ENCODE peak calls at places on chromosomes 5 and 9, in eight cellular contexts. One of them, this sample, is unnamed.

GRCh38 chr9:105244996-105245719 is 707 bp downstream of the SLC44A1 start:
- DNase-seq in naive B cell: peak
- DNase-seq in NCI-H226: no peak
- DNase-seq in activated CD4-positive, alpha-beta T cell treated with anti-CD3 and anti-CD28 coated beads, Interleukin-2, amount 50 U/mL, for 48 hours: peak
- DNase-seq in iPS-NIHi11: peak
- DNase-seq in lower lobe of right lung: peak
- DNase-seq in AG10803: peak
- DNase-seq in posterior cingulate gyrus: peak
- DNase-seq in this sample: peak

GRCh38 chr5:66669862-66670195 is 73.6 kb downstream of the MAST4 start:
- DNase-seq in lower lobe of right lung: no peak
- DNase-seq in posterior cingulate gyrus: no peak
- DNase-seq in iPS-NIHi11: no peak
- DNase-seq in naive B cell: no peak
- DNase-seq in NCI-H226: no peak
- DNase-seq in AG10803: no peak
- DNase-seq in activated CD4-positive, alpha-beta T cell treated with anti-CD3 and anti-CD28 coated beads, Interleukin-2, amount 50 U/mL, for 48 hours: no peak
- DNase-seq in this sample: no peak

GRCh38 chr5:88884435-88884877 is 1.5 kb upstream of the MEF2C start:
- DNase-seq in activated CD4-positive, alpha-beta T cell treated with anti-CD3 and anti-CD28 coated beads, Interleukin-2, amount 50 U/mL, for 48 hours: no peak
- DNase-seq in AG10803: no peak
- DNase-seq in lower lobe of right lung: no peak
- DNase-seq in NCI-H226: peak
- DNase-seq in iPS-NIHi11: no peak
- DNase-seq in naive B cell: no peak
- DNase-seq in posterior cingulate gyrus: no peak
- DNase-seq in this sample: no peak

GRCh38 chr5:39775058-39775457 is 350.3 kb upstream of the DAB2 start:
- DNase-seq in iPS-NIHi11: no peak
- DNase-seq in activated CD4-positive, alpha-beta T cell treated with anti-CD3 and anti-CD28 coated beads, Interleukin-2, amount 50 U/mL, for 48 hours: no peak
- DNase-seq in NCI-H226: peak
- DNase-seq in posterior cingulate gyrus: no peak
- DNase-seq in lower lobe of right lung: no peak
- DNase-seq in naive B cell: no peak
- DNase-seq in AG10803: peak
- DNase-seq in this sample: no peak

GRCh38 chr9:97651646-97652045 is 18.0 kb downstream of the NCBP1 start:
- DNase-seq in NCI-H226: no peak
- DNase-seq in AG10803: no peak
- DNase-seq in activated CD4-positive, alpha-beta T cell treated with anti-CD3 and anti-CD28 coated beads, Interleukin-2, amount 50 U/mL, for 48 hours: no peak
- DNase-seq in naive B cell: no peak
- DNase-seq in posterior cingulate gyrus: no peak
- DNase-seq in iPS-NIHi11: no peak
- DNase-seq in lower lobe of right lung: no peak
- DNase-seq in this sample: no peak

GRCh38 chr5:52859619-52860018 is 71.9 kb downstream of the ITGA1 start:
- DNase-seq in NCI-H226: peak
- DNase-seq in posterior cingulate gyrus: no peak
- DNase-seq in naive B cell: no peak
- DNase-seq in AG10803: peak
- DNase-seq in iPS-NIHi11: no peak
- DNase-seq in lower lobe of right lung: no peak
- DNase-seq in activated CD4-positive, alpha-beta T cell treated with anti-CD3 and anti-CD28 coated beads, Interleukin-2, amount 50 U/mL, for 48 hours: no peak
- DNase-seq in this sample: no peak

GRCh38 chr5:159825551-159826051 is 90.7 kb upstream of the ADRA1B start:
- DNase-seq in AG10803: peak
- DNase-seq in naive B cell: no peak
- DNase-seq in iPS-NIHi11: peak
- DNase-seq in lower lobe of right lung: peak
- DNase-seq in activated CD4-positive, alpha-beta T cell treated with anti-CD3 and anti-CD28 coated beads, Interleukin-2, amount 50 U/mL, for 48 hours: no peak
- DNase-seq in NCI-H226: no peak
- DNase-seq in posterior cingulate gyrus: no peak
- DNase-seq in this sample: no peak

GRCh38 chr5:153672347-153673090 is 182.0 kb downstream of the GRIA1 start:
- DNase-seq in posterior cingulate gyrus: no peak
- DNase-seq in iPS-NIHi11: no peak
- DNase-seq in naive B cell: no peak
- DNase-seq in activated CD4-positive, alpha-beta T cell treated with anti-CD3 and anti-CD28 coated beads, Interleukin-2, amount 50 U/mL, for 48 hours: no peak
- DNase-seq in lower lobe of right lung: no peak
- DNase-seq in AG10803: peak
- DNase-seq in NCI-H226: no peak
- DNase-seq in this sample: no peak

GRCh38 chr5:18553269-18553668 is 919.0 kb downstream of the TAF11L14 start:
- DNase-seq in lower lobe of right lung: no peak
- DNase-seq in activated CD4-positive, alpha-beta T cell treated with anti-CD3 and anti-CD28 coated beads, Interleukin-2, amount 50 U/mL, for 48 hours: no peak
- DNase-seq in naive B cell: no peak
- DNase-seq in posterior cingulate gyrus: no peak
- DNase-seq in AG10803: no peak
- DNase-seq in iPS-NIHi11: peak
- DNase-seq in NCI-H226: no peak
- DNase-seq in this sample: no peak

GRCh38 chr9:86034863-86035734 is 64.3 kb downstream of the GOLM1 start:
- DNase-seq in activated CD4-positive, alpha-beta T cell treated with anti-CD3 and anti-CD28 coated beads, Interleukin-2, amount 50 U/mL, for 48 hours: peak
- DNase-seq in iPS-NIHi11: peak
- DNase-seq in naive B cell: no peak
- DNase-seq in AG10803: peak
- DNase-seq in posterior cingulate gyrus: no peak
- DNase-seq in lower lobe of right lung: no peak
- DNase-seq in NCI-H226: peak
- DNase-seq in this sample: peak

GRCh38 chr5:131400585-131400984 is 136.7 kb downstream of the CDC42SE2 start:
- DNase-seq in activated CD4-positive, alpha-beta T cell treated with anti-CD3 and anti-CD28 coated beads, Interleukin-2, amount 50 U/mL, for 48 hours: no peak
- DNase-seq in posterior cingulate gyrus: no peak
- DNase-seq in lower lobe of right lung: no peak
- DNase-seq in NCI-H226: no peak
- DNase-seq in AG10803: no peak
- DNase-seq in naive B cell: no peak
- DNase-seq in iPS-NIHi11: no peak
- DNase-seq in this sample: no peak

GRCh38 chr9:15021146-15021545 is 110.9 kb upstream of the FREM1 start:
- DNase-seq in naive B cell: no peak
- DNase-seq in lower lobe of right lung: no peak
- DNase-seq in posterior cingulate gyrus: no peak
- DNase-seq in iPS-NIHi11: no peak
- DNase-seq in activated CD4-positive, alpha-beta T cell treated with anti-CD3 and anti-CD28 coated beads, Interleukin-2, amount 50 U/mL, for 48 hours: no peak
- DNase-seq in NCI-H226: no peak
- DNase-seq in AG10803: no peak
- DNase-seq in this sample: no peak

GRCh38 chr5:132257131-132258101 is at the start of gene PDLIM4:
- DNase-seq in iPS-NIHi11: peak
- DNase-seq in naive B cell: no peak
- DNase-seq in AG10803: no peak
- DNase-seq in posterior cingulate gyrus: no peak
- DNase-seq in activated CD4-positive, alpha-beta T cell treated with anti-CD3 and anti-CD28 coated beads, Interleukin-2, amount 50 U/mL, for 48 hours: no peak
- DNase-seq in lower lobe of right lung: no peak
- DNase-seq in NCI-H226: peak
- DNase-seq in this sample: peak

GRCh38 chr9:137167752-137168574 is 1.9 kb downstream of the LRRC26 start:
- DNase-seq in iPS-NIHi11: peak
- DNase-seq in lower lobe of right lung: no peak
- DNase-seq in activated CD4-positive, alpha-beta T cell treated with anti-CD3 and anti-CD28 coated beads, Interleukin-2, amount 50 U/mL, for 48 hours: no peak
- DNase-seq in posterior cingulate gyrus: no peak
- DNase-seq in naive B cell: no peak
- DNase-seq in NCI-H226: peak
- DNase-seq in AG10803: no peak
- DNase-seq in this sample: peak

GRCh38 chr5:123670981-123671557 is 159.1 kb downstream of the CSNK1G3 start:
- DNase-seq in activated CD4-positive, alpha-beta T cell treated with anti-CD3 and anti-CD28 coated beads, Interleukin-2, amount 50 U/mL, for 48 hours: peak
- DNase-seq in posterior cingulate gyrus: peak
- DNase-seq in iPS-NIHi11: peak
- DNase-seq in AG10803: peak
- DNase-seq in lower lobe of right lung: no peak
- DNase-seq in NCI-H226: no peak
- DNase-seq in naive B cell: peak
- DNase-seq in this sample: peak

GRCh38 chr9:97176206-97176605 is 131.3 kb upstream of the CCDC180 start:
- DNase-seq in activated CD4-positive, alpha-beta T cell treated with anti-CD3 and anti-CD28 coated beads, Interleukin-2, amount 50 U/mL, for 48 hours: no peak
- DNase-seq in NCI-H226: no peak
- DNase-seq in AG10803: no peak
- DNase-seq in posterior cingulate gyrus: no peak
- DNase-seq in lower lobe of right lung: no peak
- DNase-seq in naive B cell: no peak
- DNase-seq in iPS-NIHi11: no peak
- DNase-seq in this sample: no peak

GRCh38 chr5:6763191-6763590 is 50.0 kb downstream of the TENT4A start:
- DNase-seq in activated CD4-positive, alpha-beta T cell treated with anti-CD3 and anti-CD28 coated beads, Interleukin-2, amount 50 U/mL, for 48 hours: no peak
- DNase-seq in iPS-NIHi11: no peak
- DNase-seq in posterior cingulate gyrus: no peak
- DNase-seq in lower lobe of right lung: no peak
- DNase-seq in NCI-H226: no peak
- DNase-seq in AG10803: no peak
- DNase-seq in naive B cell: no peak
- DNase-seq in this sample: no peak

GRCh38 chr9:134136117-134136996 is 475 bp downstream of the WDR5 start:
- DNase-seq in activated CD4-positive, alpha-beta T cell treated with anti-CD3 and anti-CD28 coated beads, Interleukin-2, amount 50 U/mL, for 48 hours: peak
- DNase-seq in posterior cingulate gyrus: no peak
- DNase-seq in naive B cell: no peak
- DNase-seq in NCI-H226: no peak
- DNase-seq in AG10803: no peak
- DNase-seq in lower lobe of right lung: no peak
- DNase-seq in iPS-NIHi11: no peak
- DNase-seq in this sample: no peak

GRCh38 chr5:83662558-83662957 is 58.1 kb downstream of the HAPLN1 start:
- DNase-seq in iPS-NIHi11: no peak
- DNase-seq in naive B cell: no peak
- DNase-seq in posterior cingulate gyrus: no peak
- DNase-seq in activated CD4-positive, alpha-beta T cell treated with anti-CD3 and anti-CD28 coated beads, Interleukin-2, amount 50 U/mL, for 48 hours: no peak
- DNase-seq in lower lobe of right lung: no peak
- DNase-seq in NCI-H226: no peak
- DNase-seq in AG10803: no peak
- DNase-seq in this sample: no peak

GRCh38 chr5:87389635-87390034 is 23.1 kb downstream of the CCNH start:
- DNase-seq in naive B cell: no peak
- DNase-seq in iPS-NIHi11: no peak
- DNase-seq in AG10803: no peak
- DNase-seq in posterior cingulate gyrus: no peak
- DNase-seq in activated CD4-positive, alpha-beta T cell treated with anti-CD3 and anti-CD28 coated beads, Interleukin-2, amount 50 U/mL, for 48 hours: no peak
- DNase-seq in lower lobe of right lung: no peak
- DNase-seq in NCI-H226: no peak
- DNase-seq in this sample: no peak

GRCh38 chr5:135441256-135441915 is 5.8 kb downstream of the DCANP1 start:
- DNase-seq in NCI-H226: no peak
- DNase-seq in naive B cell: no peak
- DNase-seq in lower lobe of right lung: no peak
- DNase-seq in AG10803: no peak
- DNase-seq in iPS-NIHi11: no peak
- DNase-seq in posterior cingulate gyrus: no peak
- DNase-seq in activated CD4-positive, alpha-beta T cell treated with anti-CD3 and anti-CD28 coated beads, Interleukin-2, amount 50 U/mL, for 48 hours: no peak
- DNase-seq in this sample: peak

GRCh38 chr9:116491219-116491618 is 195.9 kb upstream of the TRIM32 start:
- DNase-seq in AG10803: no peak
- DNase-seq in naive B cell: no peak
- DNase-seq in posterior cingulate gyrus: no peak
- DNase-seq in lower lobe of right lung: no peak
- DNase-seq in NCI-H226: no peak
- DNase-seq in activated CD4-positive, alpha-beta T cell treated with anti-CD3 and anti-CD28 coated beads, Interleukin-2, amount 50 U/mL, for 48 hours: no peak
- DNase-seq in iPS-NIHi11: no peak
- DNase-seq in this sample: no peak

GRCh38 chr5:181120311-181120710 is 10.7 kb downstream of the OR2V1 start:
- DNase-seq in activated CD4-positive, alpha-beta T cell treated with anti-CD3 and anti-CD28 coated beads, Interleukin-2, amount 50 U/mL, for 48 hours: no peak
- DNase-seq in naive B cell: no peak
- DNase-seq in lower lobe of right lung: no peak
- DNase-seq in iPS-NIHi11: no peak
- DNase-seq in NCI-H226: no peak
- DNase-seq in posterior cingulate gyrus: no peak
- DNase-seq in AG10803: peak
- DNase-seq in this sample: no peak

GRCh38 chr9:91852801-91853347 is 97.2 kb downstream of the ROR2 start:
- DNase-seq in posterior cingulate gyrus: no peak
- DNase-seq in NCI-H226: no peak
- DNase-seq in lower lobe of right lung: no peak
- DNase-seq in naive B cell: no peak
- DNase-seq in iPS-NIHi11: no peak
- DNase-seq in activated CD4-positive, alpha-beta T cell treated with anti-CD3 and anti-CD28 coated beads, Interleukin-2, amount 50 U/mL, for 48 hours: no peak
- DNase-seq in AG10803: no peak
- DNase-seq in this sample: no peak

GRCh38 chr5:139710370-139711066 is 62.4 kb downstream of the CXXC5 start:
- DNase-seq in iPS-NIHi11: peak
- DNase-seq in AG10803: peak
- DNase-seq in posterior cingulate gyrus: peak
- DNase-seq in lower lobe of right lung: peak
- DNase-seq in activated CD4-positive, alpha-beta T cell treated with anti-CD3 and anti-CD28 coated beads, Interleukin-2, amount 50 U/mL, for 48 hours: peak
- DNase-seq in NCI-H226: peak
- DNase-seq in naive B cell: peak
- DNase-seq in this sample: peak

GRCh38 chr5:127898551-127899213 is 184.9 kb upstream of the SLC12A2 start:
- DNase-seq in lower lobe of right lung: no peak
- DNase-seq in iPS-NIHi11: no peak
- DNase-seq in naive B cell: no peak
- DNase-seq in activated CD4-positive, alpha-beta T cell treated with anti-CD3 and anti-CD28 coated beads, Interleukin-2, amount 50 U/mL, for 48 hours: no peak
- DNase-seq in posterior cingulate gyrus: no peak
- DNase-seq in AG10803: no peak
- DNase-seq in NCI-H226: no peak
- DNase-seq in this sample: no peak

GRCh38 chr5:78326930-78327329 is 32.4 kb upstream of the AP3B1 start:
- DNase-seq in naive B cell: no peak
- DNase-seq in posterior cingulate gyrus: no peak
- DNase-seq in AG10803: no peak
- DNase-seq in activated CD4-positive, alpha-beta T cell treated with anti-CD3 and anti-CD28 coated beads, Interleukin-2, amount 50 U/mL, for 48 hours: no peak
- DNase-seq in lower lobe of right lung: no peak
- DNase-seq in iPS-NIHi11: no peak
- DNase-seq in NCI-H226: no peak
- DNase-seq in this sample: no peak

GRCh38 chr5:39699164-39699563 is 274.4 kb upstream of the DAB2 start:
- DNase-seq in NCI-H226: peak
- DNase-seq in lower lobe of right lung: no peak
- DNase-seq in iPS-NIHi11: no peak
- DNase-seq in AG10803: peak
- DNase-seq in naive B cell: no peak
- DNase-seq in activated CD4-positive, alpha-beta T cell treated with anti-CD3 and anti-CD28 coated beads, Interleukin-2, amount 50 U/mL, for 48 hours: no peak
- DNase-seq in posterior cingulate gyrus: no peak
- DNase-seq in this sample: no peak

GRCh38 chr5:163614787-163615186 is 109.4 kb downstream of the MAT2B start:
- DNase-seq in posterior cingulate gyrus: no peak
- DNase-seq in NCI-H226: no peak
- DNase-seq in iPS-NIHi11: no peak
- DNase-seq in lower lobe of right lung: no peak
- DNase-seq in naive B cell: no peak
- DNase-seq in AG10803: peak
- DNase-seq in activated CD4-positive, alpha-beta T cell treated with anti-CD3 and anti-CD28 coated beads, Interleukin-2, amount 50 U/mL, for 48 hours: no peak
- DNase-seq in this sample: no peak

GRCh38 chr5:180636403-180637075 is 12.9 kb downstream of the FLT4 start:
- DNase-seq in iPS-NIHi11: no peak
- DNase-seq in activated CD4-positive, alpha-beta T cell treated with anti-CD3 and anti-CD28 coated beads, Interleukin-2, amount 50 U/mL, for 48 hours: no peak
- DNase-seq in NCI-H226: peak
- DNase-seq in lower lobe of right lung: peak
- DNase-seq in naive B cell: no peak
- DNase-seq in posterior cingulate gyrus: no peak
- DNase-seq in AG10803: no peak
- DNase-seq in this sample: no peak

GRCh38 chr5:132102101-132102701 is 28.6 kb downstream of the CSF2 start:
- DNase-seq in NCI-H226: no peak
- DNase-seq in posterior cingulate gyrus: no peak
- DNase-seq in activated CD4-positive, alpha-beta T cell treated with anti-CD3 and anti-CD28 coated beads, Interleukin-2, amount 50 U/mL, for 48 hours: no peak
- DNase-seq in lower lobe of right lung: no peak
- DNase-seq in AG10803: no peak
- DNase-seq in iPS-NIHi11: no peak
- DNase-seq in naive B cell: no peak
- DNase-seq in this sample: no peak

GRCh38 chr5:108655750-108656450 is 91.8 kb upstream of the FER start:
- DNase-seq in AG10803: peak
- DNase-seq in NCI-H226: peak
- DNase-seq in naive B cell: no peak
- DNase-seq in activated CD4-positive, alpha-beta T cell treated with anti-CD3 and anti-CD28 coated beads, Interleukin-2, amount 50 U/mL, for 48 hours: no peak
- DNase-seq in lower lobe of right lung: no peak
- DNase-seq in iPS-NIHi11: no peak
- DNase-seq in posterior cingulate gyrus: no peak
- DNase-seq in this sample: no peak

GRCh38 chr5:45417285-45417996 is 278.7 kb downstream of the HCN1 start:
- DNase-seq in NCI-H226: no peak
- DNase-seq in lower lobe of right lung: no peak
- DNase-seq in posterior cingulate gyrus: no peak
- DNase-seq in AG10803: no peak
- DNase-seq in iPS-NIHi11: no peak
- DNase-seq in activated CD4-positive, alpha-beta T cell treated with anti-CD3 and anti-CD28 coated beads, Interleukin-2, amount 50 U/mL, for 48 hours: no peak
- DNase-seq in naive B cell: no peak
- DNase-seq in this sample: no peak

GRCh38 chr9:116795859-116796258 is 108.8 kb downstream of the TRIM32 start:
- DNase-seq in AG10803: no peak
- DNase-seq in posterior cingulate gyrus: no peak
- DNase-seq in iPS-NIHi11: no peak
- DNase-seq in naive B cell: no peak
- DNase-seq in lower lobe of right lung: no peak
- DNase-seq in NCI-H226: no peak
- DNase-seq in activated CD4-positive, alpha-beta T cell treated with anti-CD3 and anti-CD28 coated beads, Interleukin-2, amount 50 U/mL, for 48 hours: no peak
- DNase-seq in this sample: no peak